ENCODE peak calls at places on chromosomes 11 and 22, in eight cellular contexts. One of them, this sample, is unnamed.

GRCh38 chr11:67795746-67796145 is 121.3 kb upstream of the ALDH3B2 start:
- DNase-seq in nucleus accumbens: no peak
- DNase-seq in CD4-positive, alpha-beta T cell: no peak
- DNase-seq in substantia nigra: no peak
- DNase-seq in NCI-H510A: no peak
- DNase-seq in NCI-H1105 treated with DMSO at 0.1 percent for 48 hours: no peak
- DNase-seq in G401: no peak
- DNase-seq in stimulated activated naive CD8-positive, alpha-beta T cell treated with anti-CD3 and anti-CD28 coated beads, Interleukin-15, amount 100 ng/mL, for 72 hours: no peak
- DNase-seq in this sample: no peak

GRCh38 chr11:34357646-34358257 is at the start of gene ABTB2:
- DNase-seq in G401: peak; percentile 88
- DNase-seq in NCI-H510A: peak; percentile 91
- DNase-seq in CD4-positive, alpha-beta T cell: peak; percentile 95
- DNase-seq in nucleus accumbens: peak; percentile 96
- DNase-seq in NCI-H1105 treated with DMSO at 0.1 percent for 48 hours: peak; percentile 97
- DNase-seq in stimulated activated naive CD8-positive, alpha-beta T cell treated with anti-CD3 and anti-CD28 coated beads, Interleukin-15, amount 100 ng/mL, for 72 hours: peak; percentile 97
- DNase-seq in substantia nigra: peak; percentile 97
- DNase-seq in this sample: peak; percentile 87

GRCh38 chr11:12556155-12556554 is 118.1 kb upstream of the TEAD1 start:
- DNase-seq in stimulated activated naive CD8-positive, alpha-beta T cell treated with anti-CD3 and anti-CD28 coated beads, Interleukin-15, amount 100 ng/mL, for 72 hours: no peak
- DNase-seq in substantia nigra: no peak
- DNase-seq in NCI-H1105 treated with DMSO at 0.1 percent for 48 hours: no peak
- DNase-seq in G401: no peak
- DNase-seq in nucleus accumbens: no peak
- DNase-seq in NCI-H510A: no peak
- DNase-seq in CD4-positive, alpha-beta T cell: no peak
- DNase-seq in this sample: no peak

GRCh38 chr11:87101956-87102355 is 64.2 kb downstream of the TMEM135 start:
- DNase-seq in stimulated activated naive CD8-positive, alpha-beta T cell treated with anti-CD3 and anti-CD28 coated beads, Interleukin-15, amount 100 ng/mL, for 72 hours: no peak
- DNase-seq in substantia nigra: no peak
- DNase-seq in CD4-positive, alpha-beta T cell: no peak
- DNase-seq in G401: no peak
- DNase-seq in NCI-H1105 treated with DMSO at 0.1 percent for 48 hours: no peak
- DNase-seq in nucleus accumbens: no peak
- DNase-seq in NCI-H510A: no peak
- DNase-seq in this sample: no peak

GRCh38 chr22:36900880-36901279 is 12.5 kb upstream of the CSF2RB start:
- DNase-seq in substantia nigra: no peak
- DNase-seq in G401: no peak
- DNase-seq in NCI-H1105 treated with DMSO at 0.1 percent for 48 hours: no peak
- DNase-seq in CD4-positive, alpha-beta T cell: no peak
- DNase-seq in NCI-H510A: no peak
- DNase-seq in nucleus accumbens: no peak
- DNase-seq in stimulated activated naive CD8-positive, alpha-beta T cell treated with anti-CD3 and anti-CD28 coated beads, Interleukin-15, amount 100 ng/mL, for 72 hours: no peak
- DNase-seq in this sample: no peak

GRCh38 chr22:19818264-19819208 is 36.1 kb downstream of the GNB1L start:
- DNase-seq in G401: no peak
- DNase-seq in CD4-positive, alpha-beta T cell: no peak
- DNase-seq in substantia nigra: no peak
- DNase-seq in nucleus accumbens: no peak
- DNase-seq in NCI-H510A: peak; percentile 9
- DNase-seq in NCI-H1105 treated with DMSO at 0.1 percent for 48 hours: no peak
- DNase-seq in stimulated activated naive CD8-positive, alpha-beta T cell treated with anti-CD3 and anti-CD28 coated beads, Interleukin-15, amount 100 ng/mL, for 72 hours: no peak
- DNase-seq in this sample: no peak

GRCh38 chr11:532512-533048 is 2.8 kb downstream of the HRAS start:
- DNase-seq in NCI-H510A: no peak
- DNase-seq in NCI-H1105 treated with DMSO at 0.1 percent for 48 hours: no peak
- DNase-seq in CD4-positive, alpha-beta T cell: no peak
- DNase-seq in stimulated activated naive CD8-positive, alpha-beta T cell treated with anti-CD3 and anti-CD28 coated beads, Interleukin-15, amount 100 ng/mL, for 72 hours: no peak
- DNase-seq in substantia nigra: no peak
- DNase-seq in nucleus accumbens: no peak
- DNase-seq in G401: no peak
- DNase-seq in this sample: no peak

GRCh38 chr22:42947211-42947990 is 67.5 kb downstream of the PACSIN2 start:
- DNase-seq in substantia nigra: no peak
- DNase-seq in stimulated activated naive CD8-positive, alpha-beta T cell treated with anti-CD3 and anti-CD28 coated beads, Interleukin-15, amount 100 ng/mL, for 72 hours: no peak
- DNase-seq in CD4-positive, alpha-beta T cell: no peak
- DNase-seq in NCI-H1105 treated with DMSO at 0.1 percent for 48 hours: peak; percentile 43
- DNase-seq in G401: peak; percentile 83
- DNase-seq in NCI-H510A: no peak
- DNase-seq in nucleus accumbens: no peak
- DNase-seq in this sample: peak; percentile 77

GRCh38 chr22:46115388-46115678 is 35.0 kb upstream of the PPARA start:
- DNase-seq in nucleus accumbens: no peak
- DNase-seq in NCI-H510A: no peak
- DNase-seq in stimulated activated naive CD8-positive, alpha-beta T cell treated with anti-CD3 and anti-CD28 coated beads, Interleukin-15, amount 100 ng/mL, for 72 hours: no peak
- DNase-seq in substantia nigra: no peak
- DNase-seq in NCI-H1105 treated with DMSO at 0.1 percent for 48 hours: no peak
- DNase-seq in G401: peak; percentile 34
- DNase-seq in CD4-positive, alpha-beta T cell: no peak
- DNase-seq in this sample: no peak

GRCh38 chr22:32531955-32532818 is 57.6 kb downstream of the FBXO7 start:
- DNase-seq in stimulated activated naive CD8-positive, alpha-beta T cell treated with anti-CD3 and anti-CD28 coated beads, Interleukin-15, amount 100 ng/mL, for 72 hours: no peak
- DNase-seq in substantia nigra: no peak
- DNase-seq in nucleus accumbens: no peak
- DNase-seq in G401: no peak
- DNase-seq in NCI-H1105 treated with DMSO at 0.1 percent for 48 hours: no peak
- DNase-seq in NCI-H510A: no peak
- DNase-seq in CD4-positive, alpha-beta T cell: no peak
- DNase-seq in this sample: no peak

GRCh38 chr11:46381046-46381835 is at the start of gene MDK:
- DNase-seq in NCI-H510A: no peak
- DNase-seq in stimulated activated naive CD8-positive, alpha-beta T cell treated with anti-CD3 and anti-CD28 coated beads, Interleukin-15, amount 100 ng/mL, for 72 hours: no peak
- DNase-seq in CD4-positive, alpha-beta T cell: no peak
- DNase-seq in nucleus accumbens: no peak
- DNase-seq in substantia nigra: no peak
- DNase-seq in G401: no peak
- DNase-seq in NCI-H1105 treated with DMSO at 0.1 percent for 48 hours: peak; percentile 48
- DNase-seq in this sample: no peak

GRCh38 chr11:72380132-72380503 is 54.2 kb downstream of the CLPB start:
- DNase-seq in G401: peak; percentile 3
- DNase-seq in nucleus accumbens: no peak
- DNase-seq in CD4-positive, alpha-beta T cell: no peak
- DNase-seq in stimulated activated naive CD8-positive, alpha-beta T cell treated with anti-CD3 and anti-CD28 coated beads, Interleukin-15, amount 100 ng/mL, for 72 hours: no peak
- DNase-seq in substantia nigra: no peak
- DNase-seq in NCI-H510A: no peak
- DNase-seq in NCI-H1105 treated with DMSO at 0.1 percent for 48 hours: no peak
- DNase-seq in this sample: no peak

GRCh38 chr22:28297504-28297903 is 378.4 kb upstream of the PITPNB start:
- DNase-seq in CD4-positive, alpha-beta T cell: no peak
- DNase-seq in NCI-H1105 treated with DMSO at 0.1 percent for 48 hours: no peak
- DNase-seq in nucleus accumbens: peak; percentile 56
- DNase-seq in stimulated activated naive CD8-positive, alpha-beta T cell treated with anti-CD3 and anti-CD28 coated beads, Interleukin-15, amount 100 ng/mL, for 72 hours: peak; percentile 11
- DNase-seq in substantia nigra: peak; percentile 18
- DNase-seq in NCI-H510A: no peak
- DNase-seq in G401: no peak
- DNase-seq in this sample: peak; percentile 24

GRCh38 chr11:124900464-124900863 is 2.8 kb upstream of the ROBO4 start:
- DNase-seq in NCI-H1105 treated with DMSO at 0.1 percent for 48 hours: no peak
- DNase-seq in G401: no peak
- DNase-seq in substantia nigra: no peak
- DNase-seq in stimulated activated naive CD8-positive, alpha-beta T cell treated with anti-CD3 and anti-CD28 coated beads, Interleukin-15, amount 100 ng/mL, for 72 hours: no peak
- DNase-seq in NCI-H510A: no peak
- DNase-seq in CD4-positive, alpha-beta T cell: no peak
- DNase-seq in nucleus accumbens: no peak
- DNase-seq in this sample: no peak

GRCh38 chr22:32617271-32617670 is 142.7 kb downstream of the FBXO7 start:
- DNase-seq in CD4-positive, alpha-beta T cell: no peak
- DNase-seq in stimulated activated naive CD8-positive, alpha-beta T cell treated with anti-CD3 and anti-CD28 coated beads, Interleukin-15, amount 100 ng/mL, for 72 hours: no peak
- DNase-seq in substantia nigra: no peak
- DNase-seq in nucleus accumbens: no peak
- DNase-seq in G401: no peak
- DNase-seq in NCI-H1105 treated with DMSO at 0.1 percent for 48 hours: no peak
- DNase-seq in NCI-H510A: no peak
- DNase-seq in this sample: no peak

GRCh38 chr22:24803064-24803542 is 2.9 kb upstream of the SGSM1 start:
- DNase-seq in G401: peak; percentile 71
- DNase-seq in nucleus accumbens: peak; percentile 10
- DNase-seq in NCI-H510A: no peak
- DNase-seq in stimulated activated naive CD8-positive, alpha-beta T cell treated with anti-CD3 and anti-CD28 coated beads, Interleukin-15, amount 100 ng/mL, for 72 hours: peak; percentile 21
- DNase-seq in NCI-H1105 treated with DMSO at 0.1 percent for 48 hours: no peak
- DNase-seq in CD4-positive, alpha-beta T cell: peak; percentile 54
- DNase-seq in substantia nigra: no peak
- DNase-seq in this sample: no peak

GRCh38 chr22:48658246-48658645 is 1169.4 kb downstream of the BRD1 start:
- DNase-seq in G401: no peak
- DNase-seq in NCI-H1105 treated with DMSO at 0.1 percent for 48 hours: no peak
- DNase-seq in substantia nigra: no peak
- DNase-seq in stimulated activated naive CD8-positive, alpha-beta T cell treated with anti-CD3 and anti-CD28 coated beads, Interleukin-15, amount 100 ng/mL, for 72 hours: no peak
- DNase-seq in CD4-positive, alpha-beta T cell: no peak
- DNase-seq in nucleus accumbens: no peak
- DNase-seq in NCI-H510A: no peak
- DNase-seq in this sample: no peak

GRCh38 chr11:43825217-43825816 is 55.3 kb upstream of the ALKBH3 start:
- DNase-seq in CD4-positive, alpha-beta T cell: no peak
- DNase-seq in NCI-H1105 treated with DMSO at 0.1 percent for 48 hours: peak; percentile 46
- DNase-seq in nucleus accumbens: no peak
- DNase-seq in stimulated activated naive CD8-positive, alpha-beta T cell treated with anti-CD3 and anti-CD28 coated beads, Interleukin-15, amount 100 ng/mL, for 72 hours: no peak
- DNase-seq in substantia nigra: no peak
- DNase-seq in G401: peak; percentile 73
- DNase-seq in NCI-H510A: no peak
- DNase-seq in this sample: no peak

GRCh38 chr11:68792400-68792955 is 41.2 kb upstream of the TESMIN start:
- DNase-seq in G401: no peak
- DNase-seq in nucleus accumbens: no peak
- DNase-seq in stimulated activated naive CD8-positive, alpha-beta T cell treated with anti-CD3 and anti-CD28 coated beads, Interleukin-15, amount 100 ng/mL, for 72 hours: no peak
- DNase-seq in CD4-positive, alpha-beta T cell: no peak
- DNase-seq in NCI-H1105 treated with DMSO at 0.1 percent for 48 hours: no peak
- DNase-seq in substantia nigra: no peak
- DNase-seq in NCI-H510A: no peak
- DNase-seq in this sample: no peak

GRCh38 chr11:131661137-131661536 is 290.7 kb downstream of the NTM start:
- DNase-seq in NCI-H510A: no peak
- DNase-seq in CD4-positive, alpha-beta T cell: no peak
- DNase-seq in NCI-H1105 treated with DMSO at 0.1 percent for 48 hours: no peak
- DNase-seq in G401: no peak
- DNase-seq in stimulated activated naive CD8-positive, alpha-beta T cell treated with anti-CD3 and anti-CD28 coated beads, Interleukin-15, amount 100 ng/mL, for 72 hours: no peak
- DNase-seq in substantia nigra: no peak
- DNase-seq in nucleus accumbens: no peak
- DNase-seq in this sample: no peak

GRCh38 chr22:36180038-36180880 is 19.7 kb upstream of the APOL3 start:
- DNase-seq in NCI-H510A: no peak
- DNase-seq in G401: peak; percentile 28
- DNase-seq in nucleus accumbens: peak; percentile 62
- DNase-seq in stimulated activated naive CD8-positive, alpha-beta T cell treated with anti-CD3 and anti-CD28 coated beads, Interleukin-15, amount 100 ng/mL, for 72 hours: peak; percentile 80
- DNase-seq in substantia nigra: peak; percentile 77
- DNase-seq in CD4-positive, alpha-beta T cell: peak; percentile 85
- DNase-seq in NCI-H1105 treated with DMSO at 0.1 percent for 48 hours: peak; percentile 38
- DNase-seq in this sample: no peak

GRCh38 chr11:118912742-118913410 is 12.8 kb downstream of the BCL9L start:
- DNase-seq in NCI-H1105 treated with DMSO at 0.1 percent for 48 hours: no peak
- DNase-seq in nucleus accumbens: no peak
- DNase-seq in G401: no peak
- DNase-seq in substantia nigra: no peak
- DNase-seq in CD4-positive, alpha-beta T cell: no peak
- DNase-seq in stimulated activated naive CD8-positive, alpha-beta T cell treated with anti-CD3 and anti-CD28 coated beads, Interleukin-15, amount 100 ng/mL, for 72 hours: peak; percentile 59
- DNase-seq in NCI-H510A: no peak
- DNase-seq in this sample: no peak

GRCh38 chr22:38271927-38272372 is 860 bp downstream of the TMEM184B start:
- DNase-seq in G401: peak; percentile 79
- DNase-seq in substantia nigra: no peak
- DNase-seq in NCI-H1105 treated with DMSO at 0.1 percent for 48 hours: peak; percentile 82
- DNase-seq in stimulated activated naive CD8-positive, alpha-beta T cell treated with anti-CD3 and anti-CD28 coated beads, Interleukin-15, amount 100 ng/mL, for 72 hours: no peak
- DNase-seq in nucleus accumbens: no peak
- DNase-seq in NCI-H510A: no peak
- DNase-seq in CD4-positive, alpha-beta T cell: no peak
- DNase-seq in this sample: no peak

GRCh38 chr11:134780486-134781155 is 368.6 kb upstream of the B3GAT1 start:
- DNase-seq in NCI-H510A: no peak
- DNase-seq in stimulated activated naive CD8-positive, alpha-beta T cell treated with anti-CD3 and anti-CD28 coated beads, Interleukin-15, amount 100 ng/mL, for 72 hours: no peak
- DNase-seq in CD4-positive, alpha-beta T cell: no peak
- DNase-seq in nucleus accumbens: no peak
- DNase-seq in G401: no peak
- DNase-seq in NCI-H1105 treated with DMSO at 0.1 percent for 48 hours: no peak
- DNase-seq in substantia nigra: no peak
- DNase-seq in this sample: no peak

GRCh38 chr11:99069831-99070444 is 49.2 kb downstream of the CNTN5 start:
- DNase-seq in NCI-H510A: no peak
- DNase-seq in stimulated activated naive CD8-positive, alpha-beta T cell treated with anti-CD3 and anti-CD28 coated beads, Interleukin-15, amount 100 ng/mL, for 72 hours: no peak
- DNase-seq in CD4-positive, alpha-beta T cell: no peak
- DNase-seq in NCI-H1105 treated with DMSO at 0.1 percent for 48 hours: peak; percentile 88
- DNase-seq in substantia nigra: no peak
- DNase-seq in G401: peak; percentile 1
- DNase-seq in nucleus accumbens: no peak
- DNase-seq in this sample: no peak

GRCh38 chr11:15146271-15147003 is 31.7 kb downstream of the INSC start:
- DNase-seq in stimulated activated naive CD8-positive, alpha-beta T cell treated with anti-CD3 and anti-CD28 coated beads, Interleukin-15, amount 100 ng/mL, for 72 hours: no peak
- DNase-seq in G401: no peak
- DNase-seq in NCI-H510A: no peak
- DNase-seq in nucleus accumbens: no peak
- DNase-seq in NCI-H1105 treated with DMSO at 0.1 percent for 48 hours: no peak
- DNase-seq in substantia nigra: no peak
- DNase-seq in CD4-positive, alpha-beta T cell: no peak
- DNase-seq in this sample: no peak

GRCh38 chr11:2507945-2508749 is 63.3 kb downstream of the KCNQ1 start:
- DNase-seq in stimulated activated naive CD8-positive, alpha-beta T cell treated with anti-CD3 and anti-CD28 coated beads, Interleukin-15, amount 100 ng/mL, for 72 hours: no peak
- DNase-seq in NCI-H1105 treated with DMSO at 0.1 percent for 48 hours: no peak
- DNase-seq in CD4-positive, alpha-beta T cell: no peak
- DNase-seq in nucleus accumbens: no peak
- DNase-seq in NCI-H510A: no peak
- DNase-seq in substantia nigra: no peak
- DNase-seq in G401: no peak
- DNase-seq in this sample: no peak

GRCh38 chr11:28038775-28039174 is 69.2 kb downstream of the KIF18A start:
- DNase-seq in G401: no peak
- DNase-seq in CD4-positive, alpha-beta T cell: no peak
- DNase-seq in substantia nigra: no peak
- DNase-seq in stimulated activated naive CD8-positive, alpha-beta T cell treated with anti-CD3 and anti-CD28 coated beads, Interleukin-15, amount 100 ng/mL, for 72 hours: no peak
- DNase-seq in NCI-H510A: no peak
- DNase-seq in nucleus accumbens: no peak
- DNase-seq in NCI-H1105 treated with DMSO at 0.1 percent for 48 hours: no peak
- DNase-seq in this sample: no peak

GRCh38 chr22:47750086-47750485 is 987.6 kb downstream of the TBC1D22A start:
- DNase-seq in CD4-positive, alpha-beta T cell: no peak
- DNase-seq in NCI-H510A: no peak
- DNase-seq in nucleus accumbens: no peak
- DNase-seq in G401: no peak
- DNase-seq in substantia nigra: no peak
- DNase-seq in stimulated activated naive CD8-positive, alpha-beta T cell treated with anti-CD3 and anti-CD28 coated beads, Interleukin-15, amount 100 ng/mL, for 72 hours: no peak
- DNase-seq in NCI-H1105 treated with DMSO at 0.1 percent for 48 hours: peak; percentile 0
- DNase-seq in this sample: no peak

GRCh38 chr11:1777737-1778136 is 14.0 kb upstream of the CTSD start:
- DNase-seq in stimulated activated naive CD8-positive, alpha-beta T cell treated with anti-CD3 and anti-CD28 coated beads, Interleukin-15, amount 100 ng/mL, for 72 hours: no peak
- DNase-seq in substantia nigra: no peak
- DNase-seq in NCI-H1105 treated with DMSO at 0.1 percent for 48 hours: no peak
- DNase-seq in NCI-H510A: no peak
- DNase-seq in G401: no peak
- DNase-seq in CD4-positive, alpha-beta T cell: no peak
- DNase-seq in nucleus accumbens: no peak
- DNase-seq in this sample: no peak

GRCh38 chr11:86793307-86793706 is 7.0 kb upstream of the PRSS23 start:
- DNase-seq in stimulated activated naive CD8-positive, alpha-beta T cell treated with anti-CD3 and anti-CD28 coated beads, Interleukin-15, amount 100 ng/mL, for 72 hours: no peak
- DNase-seq in NCI-H510A: no peak
- DNase-seq in CD4-positive, alpha-beta T cell: no peak
- DNase-seq in NCI-H1105 treated with DMSO at 0.1 percent for 48 hours: no peak
- DNase-seq in G401: no peak
- DNase-seq in nucleus accumbens: no peak
- DNase-seq in substantia nigra: no peak
- DNase-seq in this sample: no peak